ENCODE peak calls at places on chromosomes 12 and 14, in eight cellular contexts. One of them, this sample, is unnamed.

GRCh38 chr12:9039397-9039977 is 50.1 kb downstream of the KLRG1 start:
- DNase-seq in breast epithelium: no peak
- DNase-seq in SK-N-SH: peak; percentile 69
- DNase-seq in neural crest cell: no peak
- DNase-seq in AG09309: peak; percentile 17
- DNase-seq in Peyer's patch: no peak
- DNase-seq in A549: peak; percentile 78
- DNase-seq in AG10803: peak; percentile 47
- DNase-seq in this sample: no peak

GRCh38 chr14:44652640-44653039 is 145.6 kb upstream of the FSCB start:
- DNase-seq in SK-N-SH: no peak
- DNase-seq in A549: no peak
- DNase-seq in neural crest cell: no peak
- DNase-seq in Peyer's patch: no peak
- DNase-seq in AG10803: no peak
- DNase-seq in breast epithelium: no peak
- DNase-seq in AG09309: no peak
- DNase-seq in this sample: no peak

GRCh38 chr14:96177766-96178377 is 26.8 kb upstream of the BDKRB2 start:
- DNase-seq in A549: no peak
- DNase-seq in AG09309: no peak
- DNase-seq in AG10803: peak; percentile 29
- DNase-seq in neural crest cell: no peak
- DNase-seq in breast epithelium: no peak
- DNase-seq in SK-N-SH: no peak
- DNase-seq in Peyer's patch: no peak
- DNase-seq in this sample: no peak

GRCh38 chr12:106145539-106146447 is 7.0 kb upstream of the NUAK1 start:
- DNase-seq in breast epithelium: no peak
- DNase-seq in neural crest cell: no peak
- DNase-seq in AG10803: peak; percentile 28
- DNase-seq in AG09309: no peak
- DNase-seq in SK-N-SH: no peak
- DNase-seq in A549: no peak
- DNase-seq in Peyer's patch: no peak
- DNase-seq in this sample: no peak

GRCh38 chr14:50335989-50336391 is 23.9 kb downstream of the DMAC2L start:
- DNase-seq in AG10803: peak; percentile 59
- DNase-seq in breast epithelium: no peak
- DNase-seq in A549: no peak
- DNase-seq in Peyer's patch: no peak
- DNase-seq in SK-N-SH: peak; percentile 80
- DNase-seq in neural crest cell: peak; percentile 21
- DNase-seq in AG09309: no peak
- DNase-seq in this sample: no peak

GRCh38 chr14:92316116-92316515 is 6.8 kb upstream of the SLC24A4 start:
- DNase-seq in Peyer's patch: no peak
- DNase-seq in A549: no peak
- DNase-seq in AG09309: no peak
- DNase-seq in SK-N-SH: no peak
- DNase-seq in breast epithelium: no peak
- DNase-seq in AG10803: no peak
- DNase-seq in neural crest cell: no peak
- DNase-seq in this sample: no peak

GRCh38 chr12:70853326-70853725 is 67.2 kb downstream of the PTPRR start:
- DNase-seq in Peyer's patch: no peak
- DNase-seq in breast epithelium: no peak
- DNase-seq in AG10803: peak; percentile 96
- DNase-seq in SK-N-SH: no peak
- DNase-seq in A549: no peak
- DNase-seq in AG09309: peak; percentile 68
- DNase-seq in neural crest cell: no peak
- DNase-seq in this sample: no peak

GRCh38 chr12:48996794-48997718 is 2.1 kb downstream of the DDN start:
- DNase-seq in SK-N-SH: peak; percentile 82
- DNase-seq in AG09309: no peak
- DNase-seq in neural crest cell: peak; percentile 88
- DNase-seq in breast epithelium: peak; percentile 77
- DNase-seq in AG10803: peak; percentile 65
- DNase-seq in A549: peak; percentile 94
- DNase-seq in Peyer's patch: peak; percentile 85
- DNase-seq in this sample: peak; percentile 51

GRCh38 chr12:40733871-40734270 is 41.6 kb downstream of the CNTN1 start:
- DNase-seq in AG10803: no peak
- DNase-seq in A549: no peak
- DNase-seq in neural crest cell: no peak
- DNase-seq in SK-N-SH: peak; percentile 16
- DNase-seq in AG09309: no peak
- DNase-seq in Peyer's patch: no peak
- DNase-seq in breast epithelium: no peak
- DNase-seq in this sample: no peak

GRCh38 chr12:6641131-6641530 is 5.4 kb upstream of the LPAR5 start:
- DNase-seq in AG10803: no peak
- DNase-seq in Peyer's patch: no peak
- DNase-seq in A549: no peak
- DNase-seq in neural crest cell: no peak
- DNase-seq in AG09309: no peak
- DNase-seq in breast epithelium: no peak
- DNase-seq in SK-N-SH: peak; percentile 6
- DNase-seq in this sample: no peak

GRCh38 chr14:102431751-102432150 is 69.0 kb downstream of the TECPR2 start:
- DNase-seq in AG09309: no peak
- DNase-seq in neural crest cell: no peak
- DNase-seq in A549: no peak
- DNase-seq in AG10803: no peak
- DNase-seq in SK-N-SH: no peak
- DNase-seq in breast epithelium: no peak
- DNase-seq in Peyer's patch: no peak
- DNase-seq in this sample: no peak

GRCh38 chr12:72540811-72541210 is 268.6 kb downstream of the TRHDE start:
- DNase-seq in neural crest cell: no peak
- DNase-seq in SK-N-SH: no peak
- DNase-seq in breast epithelium: no peak
- DNase-seq in Peyer's patch: no peak
- DNase-seq in A549: no peak
- DNase-seq in AG10803: peak; percentile 12
- DNase-seq in AG09309: no peak
- DNase-seq in this sample: no peak

GRCh38 chr12:943051-943450 is 6.4 kb downstream of the RAD52 start:
- DNase-seq in breast epithelium: no peak
- DNase-seq in SK-N-SH: no peak
- DNase-seq in AG09309: no peak
- DNase-seq in A549: no peak
- DNase-seq in neural crest cell: no peak
- DNase-seq in AG10803: no peak
- DNase-seq in Peyer's patch: no peak
- DNase-seq in this sample: no peak

GRCh38 chr14:26527095-26527494 is 70.7 kb downstream of the NOVA1 start:
- DNase-seq in AG09309: no peak
- DNase-seq in A549: no peak
- DNase-seq in breast epithelium: no peak
- DNase-seq in SK-N-SH: no peak
- DNase-seq in AG10803: no peak
- DNase-seq in Peyer's patch: no peak
- DNase-seq in neural crest cell: no peak
- DNase-seq in this sample: no peak

GRCh38 chr14:45810152-45810872 is 557.3 kb upstream of the MIS18BP1 start:
- DNase-seq in A549: no peak
- DNase-seq in SK-N-SH: no peak
- DNase-seq in AG10803: no peak
- DNase-seq in Peyer's patch: no peak
- DNase-seq in AG09309: no peak
- DNase-seq in neural crest cell: no peak
- DNase-seq in breast epithelium: no peak
- DNase-seq in this sample: no peak
- TF ChIP-seq CTCF in A549: no peak
- TF ChIP-seq CTCF in SK-N-SH: no peak
- TF ChIP-seq CTCF in AG10803: no peak
- TF ChIP-seq CTCF in Peyer's patch: no peak
- TF ChIP-seq CTCF in AG09309: no peak
- TF ChIP-seq CTCF in neural crest cell: peak; percentile 56
- TF ChIP-seq CTCF in breast epithelium: no peak
- TF ChIP-seq CTCF in this sample: no peak

DNA sequence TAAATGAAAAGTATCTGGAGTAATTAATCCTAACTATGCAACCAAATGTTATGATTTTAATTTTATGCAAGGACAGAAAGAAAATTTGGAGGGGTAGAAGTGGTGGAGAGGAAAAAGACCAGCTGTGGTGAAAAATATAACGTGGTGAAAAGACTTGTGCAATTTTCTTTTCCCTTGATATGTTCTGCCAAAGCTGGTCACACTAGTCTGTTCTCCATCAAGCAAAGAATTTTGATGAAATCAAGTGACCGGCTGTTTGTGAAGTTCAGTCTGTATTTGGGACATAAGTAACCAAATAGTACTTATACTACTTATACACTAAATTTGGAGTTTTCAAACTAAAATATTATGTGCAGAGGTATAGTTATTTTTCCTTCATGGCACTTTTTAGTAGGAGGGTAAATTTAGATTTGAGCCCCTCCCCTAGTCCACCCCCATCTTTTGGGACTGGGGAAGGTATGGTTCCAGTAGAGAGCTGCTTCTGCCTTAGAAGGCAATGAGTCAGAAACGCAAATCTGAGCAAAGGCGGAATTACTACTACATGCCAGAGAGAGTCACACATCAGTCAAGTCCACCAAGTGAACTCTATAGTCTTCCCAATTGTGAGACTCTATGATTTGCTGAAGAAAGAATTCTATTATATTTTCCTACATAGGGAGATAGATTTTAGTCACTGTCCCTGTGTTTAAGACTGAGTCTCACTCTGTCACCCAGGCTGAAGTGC is 229.7 kb downstream of the SLC25A21 start:
- DNase-seq in breast epithelium: no peak
- DNase-seq in SK-N-SH: no peak
- DNase-seq in A549: no peak
- DNase-seq in AG09309: no peak
- DNase-seq in Peyer's patch: no peak
- DNase-seq in AG10803: peak; percentile 14
- DNase-seq in neural crest cell: no peak
- DNase-seq in this sample: no peak
- TF ChIP-seq CTCF in breast epithelium: no peak
- TF ChIP-seq CTCF in SK-N-SH: no peak
- TF ChIP-seq CTCF in A549: no peak
- TF ChIP-seq CTCF in AG09309: no peak
- TF ChIP-seq CTCF in Peyer's patch: no peak
- TF ChIP-seq CTCF in AG10803: no peak
- TF ChIP-seq CTCF in neural crest cell: no peak
- TF ChIP-seq CTCF in this sample: no peak

GRCh38 chr14:86057018-86057667 is 527.2 kb downstream of the FLRT2 start:
- DNase-seq in breast epithelium: no peak
- DNase-seq in AG10803: peak; percentile 23
- DNase-seq in SK-N-SH: peak; percentile 3
- DNase-seq in neural crest cell: peak; percentile 36
- DNase-seq in A549: no peak
- DNase-seq in Peyer's patch: no peak
- DNase-seq in AG09309: peak; percentile 0
- DNase-seq in this sample: no peak

GRCh38 chr14:86050072-86050683 is 520.2 kb downstream of the FLRT2 start:
- DNase-seq in neural crest cell: no peak
- DNase-seq in SK-N-SH: no peak
- DNase-seq in AG09309: no peak
- DNase-seq in AG10803: no peak
- DNase-seq in breast epithelium: no peak
- DNase-seq in Peyer's patch: no peak
- DNase-seq in A549: no peak
- DNase-seq in this sample: no peak

GRCh38 chr14:86052868-86053267 is 522.9 kb downstream of the FLRT2 start:
- DNase-seq in neural crest cell: no peak
- DNase-seq in AG09309: no peak
- DNase-seq in breast epithelium: no peak
- DNase-seq in SK-N-SH: no peak
- DNase-seq in AG10803: no peak
- DNase-seq in A549: no peak
- DNase-seq in Peyer's patch: no peak
- DNase-seq in this sample: no peak

DNA sequence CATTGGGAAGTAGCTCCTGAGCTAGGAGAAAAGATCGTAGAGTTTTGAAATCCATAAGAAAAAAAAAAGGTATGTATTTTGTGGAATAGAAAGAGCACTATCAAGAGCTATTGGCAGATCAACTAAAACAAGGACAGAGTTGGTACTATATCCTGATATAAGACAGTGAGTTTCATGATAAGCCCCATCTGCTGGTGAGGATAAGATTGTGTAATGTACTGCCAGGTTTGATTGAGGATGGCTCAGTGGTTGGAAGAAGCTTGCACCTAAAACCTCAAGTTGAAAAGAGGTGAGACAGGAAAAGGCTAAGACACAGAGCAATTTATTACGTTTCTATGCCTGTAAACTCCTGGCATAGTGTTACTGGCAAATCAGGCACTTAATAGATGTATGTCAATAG is 525.6 kb downstream of the FLRT2 start:
- DNase-seq in neural crest cell: no peak
- DNase-seq in AG09309: no peak
- DNase-seq in AG10803: no peak
- DNase-seq in SK-N-SH: no peak
- DNase-seq in breast epithelium: no peak
- DNase-seq in A549: no peak
- DNase-seq in Peyer's patch: no peak
- DNase-seq in this sample: no peak
- TF ChIP-seq CTCF in neural crest cell: peak; percentile 36
- TF ChIP-seq CTCF in AG09309: no peak
- TF ChIP-seq CTCF in AG10803: peak; percentile 23
- TF ChIP-seq CTCF in SK-N-SH: peak; percentile 39
- TF ChIP-seq CTCF in breast epithelium: no peak
- TF ChIP-seq CTCF in A549: no peak
- TF ChIP-seq CTCF in Peyer's patch: no peak
- TF ChIP-seq CTCF in this sample: no peak

DNA sequence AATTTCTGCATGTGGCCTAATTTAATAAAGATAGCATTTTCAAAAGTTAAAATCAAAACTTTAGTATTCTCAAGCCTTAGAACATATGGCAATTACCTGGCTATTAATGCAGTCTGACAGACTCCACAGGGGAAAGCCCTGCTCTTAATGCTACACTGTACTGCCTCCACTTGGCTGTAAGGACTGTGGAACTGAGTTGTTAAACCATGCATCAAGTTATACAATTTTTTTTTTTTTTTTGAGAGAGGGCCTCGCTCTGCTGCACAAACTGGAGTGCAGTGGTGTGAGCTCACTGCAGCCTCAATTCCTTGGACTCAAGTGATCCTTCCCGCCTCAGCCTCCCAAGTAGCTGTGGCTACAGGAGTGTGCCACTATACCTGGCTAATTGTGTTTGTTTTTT is 19.0 kb upstream of the NDUFA12 start:
- DNase-seq in breast epithelium: no peak
- DNase-seq in SK-N-SH: no peak
- DNase-seq in A549: no peak
- DNase-seq in AG10803: no peak
- DNase-seq in Peyer's patch: no peak
- DNase-seq in neural crest cell: no peak
- DNase-seq in AG09309: no peak
- DNase-seq in this sample: no peak
- TF ChIP-seq CTCF in breast epithelium: no peak
- TF ChIP-seq CTCF in SK-N-SH: no peak
- TF ChIP-seq CTCF in A549: no peak
- TF ChIP-seq CTCF in AG10803: no peak
- TF ChIP-seq CTCF in Peyer's patch: no peak
- TF ChIP-seq CTCF in neural crest cell: no peak
- TF ChIP-seq CTCF in AG09309: no peak
- TF ChIP-seq CTCF in this sample: no peak

This sample was measured in omental fat pad.